ENCODE peak calls at places on chromosomes 4 and X, in nine cellular contexts. P is hepatocyte, F is foreskin keratinocyte, J is lower leg skin, G is MCF 10A, O is keratinocyte, M is left lung, C is HCT116, I is suprapubic skin. A is an unnamed sample.
A peak's percentile ranks its signal among the peaks of the same experiment; 100 is the strongest.

GRCh38 chrX:15315509-15315908 is at the start of gene ASB11:
- DNase-seq in F (no peak), P (no peak), I (no peak), J (no peak), C (no peak), O (no peak), G (no peak), M (no peak), A (no peak)

GRCh38 chrX:138008280-138008679 is 442.4 kb downstream of the ZIC3 start:
- DNase-seq in J (no peak), I (no peak), F (no peak), G (no peak), M (no peak), O (no peak), C (no peak), P (no peak), A (no peak)

GRCh38 chr4:136637071-136637777 is 895.1 kb downstream of the PCDH18 start:
- DNase-seq in C (peak; percentile 15), J (no peak), M (no peak), I (no peak), F (no peak), P (peak; percentile 36), O (no peak), G (peak; percentile 42), A (peak; percentile 17)

GRCh38 chr4:124389591-124389990 is 322.9 kb downstream of the ANKRD50 start:
- DNase-seq in J (no peak), M (no peak), F (peak; percentile 41), C (no peak), I (no peak), P (no peak), O (no peak), G (no peak), A (no peak)

GRCh38 chr4:123939621-123940020 is 543.0 kb downstream of the SPRY1 start:
- DNase-seq in C (peak; percentile 13), G (peak; percentile 74), F (peak; percentile 71), I (no peak), O (peak; percentile 30), M (no peak), J (no peak), P (peak; percentile 16), A (no peak)

GRCh38 chr4:11720292-11720691 is 291.6 kb upstream of the HS3ST1 start:
- DNase-seq in C (no peak), F (peak; percentile 63), I (no peak), G (peak; percentile 63), P (peak; percentile 71), J (no peak), O (no peak), M (no peak), A (peak; percentile 20)

GRCh38 chr4:39363773-39364393 is 2.3 kb downstream of the RFC1 start:
- DNase-seq in M (no peak), G (no peak), P (no peak), O (no peak), C (no peak), J (no peak), F (no peak), I (no peak), A (no peak)

GRCh38 chr4:72283357-72283756 is 251.6 kb downstream of the NPFFR2 start:
- DNase-seq in G (no peak), F (peak; percentile 7), J (no peak), C (no peak), P (no peak), I (no peak), M (no peak), O (no peak), A (no peak)

GRCh38 chr4:82733636-82734035 is 65.0 kb downstream of the SCD5 start:
- DNase-seq in F (peak; percentile 92), O (no peak), I (no peak), G (peak; percentile 67), P (peak; percentile 32), J (no peak), M (no peak), C (no peak), A (no peak)

GRCh38 chr4:47251363-47252135 is 212.0 kb downstream of the COMMD8 start:
- DNase-seq in P (no peak), J (no peak), G (no peak), F (no peak), O (no peak), I (no peak), M (no peak), C (no peak), A (no peak)

GRCh38 chr4:76764251-76764650 is 133.7 kb downstream of the SOWAHB start:
- DNase-seq in F (peak; percentile 42), I (no peak), J (no peak), G (no peak), C (no peak), M (no peak), O (no peak), P (no peak), A (no peak)
- TF ChIP-seq CTCF in F (no peak), I (no peak), J (no peak), G (no peak), C (no peak), M (no peak), O (no peak), P (no peak), A (no peak)

GRCh38 chr4:74042681-74043080 is 4.2 kb upstream of the CXCL3 start:
- DNase-seq in J (no peak), O (no peak), C (no peak), G (no peak), F (no peak), P (peak; percentile 54), M (no peak), I (no peak), A (no peak)
- TF ChIP-seq CTCF in J (no peak), O (no peak), C (peak; percentile 21), G (no peak), F (no peak), P (peak; percentile 34), M (no peak), I (no peak), A (no peak)

DNA sequence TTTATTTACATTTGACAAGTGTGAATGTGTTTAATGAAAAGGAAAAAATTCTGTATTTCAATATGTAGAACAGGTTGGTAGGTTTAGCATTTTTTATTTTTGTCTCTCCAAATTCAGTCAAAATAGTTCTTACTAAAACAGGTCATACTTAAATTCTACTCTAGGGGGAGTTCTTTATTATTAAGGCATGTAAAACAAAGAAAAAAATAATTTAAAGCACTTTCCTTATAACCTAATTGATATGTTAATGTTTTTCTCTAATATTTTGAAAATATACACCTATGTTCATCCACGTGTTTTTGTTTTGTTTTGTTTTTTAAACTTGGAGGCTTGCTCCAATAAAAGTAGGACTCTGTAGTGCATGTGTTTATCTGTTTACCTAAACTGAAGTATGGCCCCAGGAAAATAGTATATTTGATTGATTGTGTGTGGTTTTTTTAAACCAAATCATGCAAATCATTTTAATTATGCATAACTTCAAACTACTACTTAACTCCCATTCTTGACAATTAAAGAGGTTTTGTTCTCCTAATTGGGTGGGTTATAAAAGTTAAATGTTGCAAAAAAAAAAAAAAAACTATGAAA is 562.7 kb downstream of the RPA4 start:
- DNase-seq in F (no peak), J (no peak), P (no peak), O (no peak), G (peak; percentile 6), I (no peak), M (no peak), C (no peak), A (no peak)
- TF ChIP-seq CTCF in F (peak; percentile 43), J (no peak), P (peak; percentile 38), O (no peak), G (peak; percentile 13), I (no peak), M (no peak), C (no peak), A (no peak)

GRCh38 chrX:111360839-111361238 is 51.2 kb downstream of the DCX start:
- DNase-seq in G (no peak), J (no peak), O (no peak), P (no peak), I (no peak), M (no peak), F (no peak), C (no peak), A (no peak)
- TF ChIP-seq CTCF in G (no peak), J (no peak), O (no peak), P (peak; percentile 18), I (no peak), M (no peak), F (no peak), C (no peak), A (no peak)

GRCh38 chrX:141935645-141936044 is 32.0 kb downstream of the MAGEC1 start:
- DNase-seq in I (no peak), P (no peak), O (no peak), M (no peak), C (no peak), F (no peak), G (no peak), J (no peak), A (no peak)

GRCh38 chrX:141936080-141936479 is 32.4 kb downstream of the MAGEC1 start:
- DNase-seq in F (peak; percentile 0), P (no peak), J (no peak), G (peak; percentile 36), M (no peak), O (no peak), I (no peak), C (no peak), A (no peak)
- TF ChIP-seq CTCF in F (no peak), P (no peak), J (no peak), G (no peak), M (no peak), O (no peak), I (no peak), C (no peak), A (no peak)

GRCh38 chr4:54998991-54999390 is 126.4 kb downstream of the KDR start:
- DNase-seq in G (peak; percentile 47), P (peak; percentile 40), J (no peak), I (no peak), M (no peak), O (no peak), F (no peak), C (no peak), A (no peak)
- TF ChIP-seq CTCF in G (peak; percentile 47), P (peak; percentile 53), J (no peak), I (no peak), M (no peak), O (peak; percentile 21), F (peak; percentile 50), C (no peak), A (no peak)

DNA sequence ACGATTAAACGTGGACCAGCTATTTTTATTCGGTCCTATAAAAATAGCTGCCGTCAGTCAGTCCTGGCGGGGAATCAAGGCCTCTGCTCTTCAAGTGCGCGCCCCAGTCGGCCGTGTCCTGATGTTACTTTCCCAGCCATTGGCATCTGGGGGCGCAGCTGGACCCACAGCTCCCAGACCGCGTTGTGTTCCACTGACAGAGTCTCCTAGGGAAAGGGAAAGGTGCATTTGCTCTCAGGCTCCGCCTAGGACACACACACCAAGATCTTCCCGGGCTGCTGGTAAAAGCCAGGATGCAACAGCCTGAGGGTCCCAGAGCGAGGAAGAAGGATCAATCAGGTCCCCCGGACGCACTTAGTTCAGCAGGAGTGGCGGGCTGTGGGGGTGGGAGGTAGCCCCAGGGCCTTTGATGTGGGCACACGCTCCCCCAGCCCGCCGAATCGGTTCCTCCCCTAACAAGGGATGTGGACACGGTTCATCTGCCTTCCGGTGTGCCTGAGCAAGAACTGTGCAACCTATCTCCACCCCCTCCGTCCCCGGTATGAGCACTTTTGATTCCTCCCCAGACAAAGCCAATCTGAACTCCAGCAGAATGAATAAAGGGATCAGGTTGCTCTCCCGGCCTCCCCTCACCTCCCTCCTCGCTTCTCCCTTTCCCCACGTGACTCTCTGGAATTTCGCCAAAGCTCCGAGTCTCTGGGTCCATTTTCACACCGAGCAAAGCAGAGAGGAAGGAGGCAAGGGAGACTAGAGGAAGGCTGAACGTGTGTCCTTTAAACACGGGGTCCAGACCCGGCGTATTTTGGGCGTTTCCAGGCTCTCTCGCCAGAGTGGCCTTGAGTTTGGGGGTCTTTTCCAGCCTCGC is 626 bp upstream of the FRAS1 start:
- DNase-seq in P (peak; percentile 90), G (peak; percentile 98), F (peak; percentile 91), M (peak; percentile 65), C (peak; percentile 93), J (peak; percentile 68), I (peak; percentile 79), O (peak; percentile 63), A (peak; percentile 68)
- TF ChIP-seq CTCF in P (peak; percentile 18), G (no peak), F (peak; percentile 33), M (no peak), C (peak; percentile 14), J (no peak), I (no peak), O (no peak), A (no peak)